ENCODE peak calls at places on chromosomes 12 and 14, in ten cellular contexts. W, X, T, B, E, K, P, M, N and R are unnamed samples.

GRCh38 chr12:67534671-67535070 is 113.9 kb upstream of the DYRK2 start:
- DNase-seq in W (no peak), X (no peak), T (no peak), B (no peak), E (no peak), K (no peak), P (no peak), M (no peak), N (peak; percentile 98), R (no peak)

GRCh38 chr14:29039171-29039570 is 272.6 kb downstream of the FOXG1 start:
- DNase-seq in W (no peak), X (no peak), T (no peak), B (no peak), E (no peak), K (no peak), P (no peak), M (no peak), N (peak; percentile 18), R (no peak)

GRCh38 chr14:64998455-64998931 is 11.8 kb downstream of the FNTB start:
- DNase-seq in W (no peak), X (no peak), T (no peak), B (no peak), E (no peak), K (no peak), P (no peak), M (no peak), N (no peak), R (no peak)

GRCh38 chr14:104681689-104682074 is 7.7 kb upstream of the INF2 start:
- DNase-seq in W (no peak), X (peak; percentile 87), T (no peak), B (no peak), E (no peak), K (peak; percentile 96), P (no peak), M (peak; percentile 91), N (peak; percentile 81), R (no peak)

GRCh38 chr12:26278666-26279065 is 83.3 kb downstream of the SSPN start:
- DNase-seq in W (no peak), X (no peak), T (no peak), B (no peak), E (no peak), K (no peak), P (peak; percentile 36), M (no peak), N (no peak), R (no peak)

GRCh38 chr12:44875417-44875953 is 630 bp downstream of the NELL2 start:
- DNase-seq in W (no peak), X (no peak), T (no peak), B (no peak), E (peak; percentile 16), K (no peak), P (peak; percentile 59), M (no peak), N (no peak), R (no peak)

GRCh38 chr12:3988519-3989217 is 115.5 kb upstream of the PARP11 start:
- DNase-seq in W (no peak), X (no peak), T (no peak), B (no peak), E (no peak), K (no peak), P (no peak), M (no peak), N (no peak), R (no peak)

GRCh38 chr14:99752486-99753121 is 40.6 kb upstream of the EML1 start:
- DNase-seq in W (no peak), X (no peak), T (no peak), B (no peak), E (no peak), K (no peak), P (no peak), M (no peak), N (peak; percentile 70), R (no peak)

GRCh38 chr12:66693901-66694513 is 15.1 kb upstream of the GRIP1 start:
- DNase-seq in W (peak; percentile 94), X (no peak), T (no peak), B (no peak), E (peak; percentile 24), K (peak; percentile 24), P (peak; percentile 67), M (peak; percentile 44), N (peak; percentile 56), R (no peak)

GRCh38 chr12:89470741-89471504 is 53.7 kb downstream of the GALNT4 start:
- DNase-seq in W (peak; percentile 61), X (no peak), T (no peak), B (no peak), E (peak; percentile 33), K (no peak), P (peak; percentile 29), M (no peak), N (peak; percentile 56), R (no peak)

GRCh38 chr12:93130371-93131049 is 201.4 kb upstream of the EEA1 start:
- DNase-seq in W (no peak), X (no peak), T (no peak), B (no peak), E (no peak), K (no peak), P (no peak), M (no peak), N (no peak), R (no peak)

GRCh38 chr14:59454131-59454530 is 11.0 kb downstream of the GPR135 start:
- DNase-seq in W (no peak), X (no peak), T (no peak), B (no peak), E (no peak), K (no peak), P (no peak), M (no peak), N (peak; percentile 93), R (no peak)

GRCh38 chr14:21518725-21519124 is 7.4 kb downstream of the SALL2 start:
- DNase-seq in W (no peak), X (no peak), T (no peak), B (no peak), E (no peak), K (no peak), P (no peak), M (no peak), N (no peak), R (no peak)